ENCODE peak calls at places on chromosomes 4 and X, in four cellular contexts. One of them, this sample, is unnamed.

GRCh38 chr4:181261279-181261678 is 981.9 kb upstream of the TENM3 start:
- DNase-seq in AG04450: peak; percentile 3
- DNase-seq in uterus: no peak
- DNase-seq in SK-N-SH: no peak
- DNase-seq in this sample: no peak

GRCh38 chrX:108537005-108537404 is 97.4 kb downstream of the COL4A5 start:
- DNase-seq in SK-N-SH: peak; percentile 21
- DNase-seq in uterus: no peak
- DNase-seq in AG04450: no peak
- DNase-seq in this sample: no peak

GRCh38 chr4:126992910-126993309 is 639.8 kb upstream of the INTU start:
- DNase-seq in uterus: no peak
- DNase-seq in SK-N-SH: no peak
- DNase-seq in AG04450: no peak
- DNase-seq in this sample: no peak

GRCh38 chrX:150935466-150935865 is 37.0 kb upstream of the CD99L2 start:
- DNase-seq in SK-N-SH: no peak
- DNase-seq in AG04450: no peak
- DNase-seq in uterus: no peak
- DNase-seq in this sample: no peak

GRCh38 chr4:112735474-112735951 is 98.6 kb downstream of the LARP7 start:
- DNase-seq in AG04450: no peak
- DNase-seq in SK-N-SH: no peak
- DNase-seq in uterus: no peak
- DNase-seq in this sample: no peak

GRCh38 chr4:128663325-128663724 is 146.2 kb upstream of the JADE1 start:
- DNase-seq in AG04450: no peak
- DNase-seq in SK-N-SH: no peak
- DNase-seq in uterus: no peak
- DNase-seq in this sample: no peak

GRCh38 chrX:68503830-68504229 is 5.0 kb downstream of the YIPF6 start:
- DNase-seq in AG04450: no peak
- DNase-seq in uterus: no peak
- DNase-seq in SK-N-SH: no peak
- DNase-seq in this sample: no peak

GRCh38 chr4:127000090-127000489 is 632.7 kb upstream of the INTU start:
- DNase-seq in uterus: no peak
- DNase-seq in AG04450: peak; percentile 38
- DNase-seq in SK-N-SH: no peak
- DNase-seq in this sample: no peak

GRCh38 chrX:130647468-130647867 is 245.7 kb downstream of the RBMX2 start:
- DNase-seq in uterus: no peak
- DNase-seq in AG04450: no peak
- DNase-seq in SK-N-SH: no peak
- DNase-seq in this sample: no peak

GRCh38 chrX:150902434-150903109 is 4.1 kb upstream of the CD99L2 start:
- DNase-seq in SK-N-SH: no peak
- DNase-seq in AG04450: no peak
- DNase-seq in uterus: no peak
- DNase-seq in this sample: no peak

GRCh38 chr4:123259676-123260428 is 136.7 kb upstream of the SPRY1 start:
- DNase-seq in SK-N-SH: no peak
- DNase-seq in uterus: no peak
- DNase-seq in AG04450: no peak
- DNase-seq in this sample: no peak

GRCh38 chr4:7725951-7726350 is 213.7 kb downstream of the AFAP1 start:
- DNase-seq in uterus: no peak
- DNase-seq in AG04450: no peak
- DNase-seq in SK-N-SH: no peak
- DNase-seq in this sample: no peak

GRCh38 chr4:179607003-179607402 is 2164.8 kb upstream of the AGA start:
- DNase-seq in SK-N-SH: no peak
- DNase-seq in AG04450: no peak
- DNase-seq in uterus: no peak
- DNase-seq in this sample: no peak

GRCh38 chr4:179605196-179605595 is 2163.0 kb upstream of the AGA start:
- DNase-seq in AG04450: peak; percentile 58
- DNase-seq in uterus: no peak
- DNase-seq in SK-N-SH: no peak
- DNase-seq in this sample: no peak
- H3K27ac ChIP-seq in AG04450: no peak overlapping the region
- H3K27ac ChIP-seq in uterus: no peak overlapping the region
- H3K27ac ChIP-seq in SK-N-SH: peak overlapping the region; percentile 50
- H3K27ac ChIP-seq in this sample: no peak overlapping the region

DNA sequence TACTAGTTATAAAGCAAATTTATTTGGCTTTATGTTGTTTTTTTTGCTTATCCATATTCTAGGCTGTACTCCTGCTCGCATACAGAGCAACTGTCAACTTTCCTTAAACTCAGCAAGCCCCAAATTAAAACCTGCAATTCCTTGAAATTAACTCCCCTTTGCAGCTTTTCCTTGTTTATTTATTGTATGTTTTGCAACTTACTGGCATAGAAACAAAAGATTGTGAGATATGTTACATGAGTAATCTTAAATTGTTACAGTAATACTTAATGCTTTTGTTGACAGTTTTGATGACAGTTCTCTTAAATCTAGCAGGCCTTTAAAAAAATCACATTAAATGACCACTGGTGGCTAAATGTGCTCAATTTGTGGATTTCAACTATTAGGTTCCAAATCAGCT is 4.5 kb downstream of the DDX3X start:
- DNase-seq in uterus: no peak
- DNase-seq in SK-N-SH: no peak
- DNase-seq in AG04450: no peak
- DNase-seq in this sample: no peak
- H3K27ac ChIP-seq in uterus: no peak overlapping the region
- H3K27ac ChIP-seq in SK-N-SH: no peak overlapping the region
- H3K27ac ChIP-seq in AG04450: no peak overlapping the region
- H3K27ac ChIP-seq in this sample: no peak overlapping the region

DNA sequence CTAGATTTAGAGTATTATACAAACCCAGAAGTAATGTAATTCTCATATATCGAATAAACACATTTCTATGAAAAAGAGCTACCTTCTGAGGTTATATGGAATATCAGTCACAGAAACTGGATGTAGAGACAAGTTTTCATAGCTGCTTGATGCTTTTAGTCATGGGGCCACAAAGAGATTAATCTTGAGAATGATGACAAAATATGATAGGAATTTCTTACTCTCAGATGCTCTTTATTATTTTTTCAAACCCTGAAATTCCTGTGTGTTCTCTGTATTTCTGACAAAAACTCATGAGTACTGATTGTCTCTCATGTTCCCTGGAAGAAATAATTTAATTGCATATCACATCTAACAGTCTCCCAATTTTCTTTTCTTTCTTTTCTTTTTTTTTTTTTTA is 662.5 kb downstream of the RAPGEF2 start:
- DNase-seq in uterus: no peak
- DNase-seq in AG04450: no peak
- DNase-seq in SK-N-SH: no peak
- DNase-seq in this sample: no peak
- H3K27ac ChIP-seq in uterus: no peak overlapping the region
- H3K27ac ChIP-seq in AG04450: no peak overlapping the region
- H3K27ac ChIP-seq in SK-N-SH: no peak overlapping the region
- H3K27ac ChIP-seq in this sample: no peak overlapping the region

DNA sequence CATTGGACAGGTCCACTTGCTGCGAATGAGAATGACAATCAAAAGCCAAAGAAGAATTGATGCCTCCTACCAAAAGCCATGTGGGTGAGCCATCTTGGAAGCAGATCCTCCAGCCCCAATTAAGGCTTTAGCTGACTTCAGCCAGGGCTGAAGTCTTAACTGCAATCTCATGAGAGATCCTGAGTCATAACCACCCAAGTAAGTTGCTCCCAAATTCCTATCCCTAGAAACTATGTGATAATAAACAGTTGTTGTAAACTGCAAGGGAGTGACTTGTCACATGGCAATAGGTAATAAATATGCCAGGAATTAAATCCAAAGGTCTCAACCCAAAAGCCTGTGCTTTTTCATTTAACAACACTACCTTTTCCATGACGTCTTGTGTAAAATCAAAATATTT is 154.3 kb upstream of the TBL1X start:
- DNase-seq in uterus: no peak
- DNase-seq in SK-N-SH: no peak
- DNase-seq in AG04450: no peak
- DNase-seq in this sample: no peak
- H3K27ac ChIP-seq in uterus: peak overlapping the region; percentile 39
- H3K27ac ChIP-seq in SK-N-SH: no peak overlapping the region
- H3K27ac ChIP-seq in AG04450: peak overlapping the region; percentile 11
- H3K27ac ChIP-seq in this sample: no peak overlapping the region

GRCh38 chr4:152095701-152096070 is 334.9 kb upstream of the GATB start:
- DNase-seq in AG04450: no peak
- DNase-seq in SK-N-SH: no peak
- DNase-seq in uterus: no peak
- DNase-seq in this sample: no peak

GRCh38 chr4:152098365-152099060 is 337.7 kb upstream of the GATB start:
- DNase-seq in SK-N-SH: no peak
- DNase-seq in AG04450: no peak
- DNase-seq in uterus: no peak
- DNase-seq in this sample: no peak

GRCh38 chr4:152099061-152099425 is 338.2 kb upstream of the GATB start:
- DNase-seq in AG04450: no peak
- DNase-seq in SK-N-SH: no peak
- DNase-seq in uterus: no peak
- DNase-seq in this sample: no peak

GRCh38 chr4:152099555-152099954 is 338.7 kb upstream of the GATB start:
- DNase-seq in uterus: no peak
- DNase-seq in SK-N-SH: no peak
- DNase-seq in AG04450: no peak
- DNase-seq in this sample: no peak

DNA sequence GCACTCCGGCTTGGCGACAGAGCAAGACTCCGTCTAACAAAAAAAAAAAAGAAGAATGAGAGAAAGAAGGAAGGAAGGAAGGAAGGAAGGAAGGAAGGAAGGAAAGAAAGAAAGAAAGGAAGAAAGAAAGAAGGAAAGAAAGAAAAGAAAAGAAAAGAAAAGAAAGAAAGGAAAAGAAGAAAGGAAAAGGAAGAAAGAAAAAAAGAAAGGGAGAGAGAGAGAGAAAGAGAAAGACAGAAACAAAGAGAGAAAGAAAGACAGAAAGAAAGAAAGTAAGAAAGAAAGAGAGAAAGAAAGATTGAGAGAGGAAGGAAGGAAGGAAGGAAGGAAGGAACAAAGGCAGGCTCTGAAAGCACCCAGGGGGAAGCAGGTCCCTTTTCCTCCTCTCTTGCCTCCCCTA is 336.6 kb upstream of the GATB start:
- DNase-seq in uterus: no peak
- DNase-seq in AG04450: no peak
- DNase-seq in SK-N-SH: no peak
- DNase-seq in this sample: no peak
- H3K27ac ChIP-seq in uterus: no peak overlapping the region
- H3K27ac ChIP-seq in AG04450: no peak overlapping the region
- H3K27ac ChIP-seq in SK-N-SH: no peak overlapping the region
- H3K27ac ChIP-seq in this sample: no peak overlapping the region

GRCh38 chrX:153494541-153495361 is at the start of gene BGN:
- DNase-seq in SK-N-SH: peak; percentile 68
- DNase-seq in uterus: peak; percentile 63
- DNase-seq in AG04450: no peak
- DNase-seq in this sample: no peak

GRCh38 chrX:153493085-153493484 is 1.7 kb upstream of the BGN start:
- DNase-seq in uterus: no peak
- DNase-seq in AG04450: no peak
- DNase-seq in SK-N-SH: no peak
- DNase-seq in this sample: no peak

GRCh38 chrX:153494061-153494460 is 719 bp upstream of the BGN start:
- DNase-seq in AG04450: no peak
- DNase-seq in uterus: no peak
- DNase-seq in SK-N-SH: no peak
- DNase-seq in this sample: no peak

GRCh38 chrX:153495903-153496629 is 1.3 kb downstream of the BGN start:
- DNase-seq in SK-N-SH: no peak
- DNase-seq in uterus: no peak
- DNase-seq in AG04450: no peak
- DNase-seq in this sample: no peak

GRCh38 chrX:153495362-153495751 is 577 bp downstream of the BGN start:
- DNase-seq in uterus: peak; percentile 55
- DNase-seq in SK-N-SH: no peak
- DNase-seq in AG04450: no peak
- DNase-seq in this sample: no peak
- H3K27ac ChIP-seq in uterus: peak overlapping the region; percentile 65
- H3K27ac ChIP-seq in SK-N-SH: no peak overlapping the region
- H3K27ac ChIP-seq in AG04450: no peak overlapping the region
- H3K27ac ChIP-seq in this sample: no peak overlapping the region

GRCh38 chr4:89506866-89507494 is 199.4 kb upstream of the GPRIN3 start:
- DNase-seq in SK-N-SH: no peak
- DNase-seq in uterus: no peak
- DNase-seq in AG04450: no peak
- DNase-seq in this sample: no peak

GRCh38 chr4:89511776-89512175 is 204.2 kb upstream of the GPRIN3 start:
- DNase-seq in uterus: no peak
- DNase-seq in AG04450: no peak
- DNase-seq in SK-N-SH: no peak
- DNase-seq in this sample: no peak

GRCh38 chr4:89514811-89515210 is 207.2 kb upstream of the GPRIN3 start:
- DNase-seq in SK-N-SH: no peak
- DNase-seq in uterus: no peak
- DNase-seq in AG04450: no peak
- DNase-seq in this sample: no peak

DNA sequence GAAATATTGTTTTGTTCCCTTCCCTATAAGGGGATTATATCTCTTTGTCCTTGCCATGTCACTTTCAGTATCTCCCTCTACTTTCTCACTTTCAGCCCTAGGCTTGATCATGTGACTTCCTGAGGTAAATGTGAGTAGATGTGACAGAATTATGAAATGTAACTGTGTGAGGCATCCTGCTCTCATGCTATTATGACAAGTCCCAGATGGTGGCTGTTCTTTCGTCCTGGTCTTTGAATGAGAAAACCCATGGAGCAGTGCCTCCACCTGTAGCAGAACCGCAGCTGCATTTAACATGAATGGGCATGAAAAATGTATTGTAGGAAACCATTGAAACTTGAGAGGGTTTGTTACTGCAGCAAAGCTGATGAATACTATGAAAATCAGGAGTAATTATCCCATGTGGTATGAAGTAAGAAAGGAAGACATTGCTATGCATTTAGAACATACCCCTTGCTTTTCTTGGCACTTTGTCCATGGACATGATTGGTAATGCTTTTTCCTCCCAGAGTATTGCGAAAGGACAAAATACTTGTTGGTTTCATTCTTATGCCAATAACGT is 202.2 kb upstream of the GPRIN3 start:
- DNase-seq in uterus: no peak
- DNase-seq in SK-N-SH: no peak
- DNase-seq in AG04450: peak; percentile 53
- DNase-seq in this sample: no peak
- H3K27ac ChIP-seq in uterus: no peak overlapping the region
- H3K27ac ChIP-seq in SK-N-SH: no peak overlapping the region
- H3K27ac ChIP-seq in AG04450: no peak overlapping the region
- H3K27ac ChIP-seq in this sample: no peak overlapping the region

This sample was measured in caudate nucleus.